ENCODE peak calls at places on chromosome 7, in eight cellular contexts. T is psoas muscle; J is CD8-positive, alpha-beta memory T cell; L is EL; D is GM20000; S is activated B cell treated with CpG ODN at 0.5 μM for 24 hours; Z is GM19239; N is HEK293T. X is an unnamed sample.

GRCh38 chr7:30556854-30557644 is 37.6 kb upstream of the GARS1 start:
- DNase-seq in L (no peak), N (no peak), Z (no peak), T (no peak), J (no peak), D (no peak), S (no peak), X (no peak)

GRCh38 chr7:133367561-133367960 is 114.7 kb downstream of the EXOC4 start:
- DNase-seq in Z (no peak), J (no peak), T (no peak), N (no peak), L (no peak), S (no peak), D (no peak), X (no peak)

GRCh38 chr7:5212633-5213285 is 22.7 kb downstream of the WIPI2 start:
- DNase-seq in J (no peak), N (no peak), D (no peak), L (no peak), T (no peak), Z (no peak), S (no peak), X (no peak)

GRCh38 chr7:43905209-43905946 is 1.0 kb downstream of the URGCP start:
- DNase-seq in S (no peak), T (peak), Z (no peak), J (no peak), L (peak), D (no peak), N (no peak), X (peak)

GRCh38 chr7:150948791-150949251 is 29.3 kb downstream of the KCNH2 start:
- DNase-seq in L (no peak), Z (no peak), S (no peak), D (peak), T (peak), J (peak), N (no peak), X (no peak)

GRCh38 chr7:28921822-28922221 is 36.3 kb downstream of the TRIL start:
- DNase-seq in N (peak), L (peak), J (peak), D (peak), S (no peak), T (no peak), Z (peak), X (peak)

GRCh38 chr7:32891046-32891799 is at the start of gene KBTBD2:
- DNase-seq in T (peak), S (peak), Z (peak), J (peak), D (peak), L (peak), N (peak), X (peak)

GRCh38 chr7:105643384-105643783 is 62.1 kb upstream of the EFCAB10 start:
- DNase-seq in N (no peak), J (no peak), Z (no peak), L (no peak), S (no peak), T (peak), D (no peak), X (no peak)

GRCh38 chr7:4282434-4283223 is 399.5 kb upstream of the FOXK1 start:
- DNase-seq in T (no peak), D (no peak), J (no peak), N (no peak), L (no peak), Z (no peak), S (no peak), X (no peak)

GRCh38 chr7:23315366-23315765 is 16.2 kb downstream of the MALSU1 start:
- DNase-seq in Z (no peak), L (no peak), S (no peak), T (no peak), J (no peak), D (no peak), N (no peak), X (no peak)

GRCh38 chr7:129612112-129613015 is 844 bp downstream of the NRF1 start:
- DNase-seq in Z (no peak), L (peak), D (peak), S (no peak), N (peak), T (peak), J (peak), X (no peak)

GRCh38 chr7:149824301-149824741 is 13.9 kb upstream of the ZNF862 start:
- DNase-seq in Z (no peak), D (no peak), N (no peak), T (peak), S (no peak), L (no peak), J (peak), X (no peak)

GRCh38 chr7:117780832-117781231 is 92.4 kb downstream of the CTTNBP2 start:
- DNase-seq in N (no peak), S (no peak), Z (no peak), L (no peak), D (peak), T (no peak), J (no peak), X (peak)

GRCh38 chr7:151381083-151381332 is 28.8 kb downstream of the WDR86 start:
- DNase-seq in Z (no peak), J (no peak), N (no peak), L (no peak), S (no peak), T (no peak), D (peak), X (no peak)

GRCh38 chr7:5564894-5565293 is 141.3 kb upstream of the TNRC18 start:
- DNase-seq in S (no peak), T (no peak), D (no peak), N (no peak), Z (no peak), L (no peak), J (no peak), X (no peak)

GRCh38 chr7:139575338-139575680 is 51.8 kb downstream of the CLEC2L start:
- DNase-seq in Z (no peak), S (no peak), L (no peak), D (no peak), J (no peak), N (no peak), T (no peak), X (no peak)

GRCh38 chr7:130368347-130368746 is 11.9 kb upstream of the CPA1 start:
- DNase-seq in Z (no peak), D (no peak), N (no peak), L (no peak), S (no peak), J (no peak), T (no peak), X (no peak)

GRCh38 chr7:47046949-47047348 is 535.0 kb downstream of the TNS3 start:
- DNase-seq in D (no peak), S (no peak), T (no peak), J (no peak), L (no peak), Z (no peak), N (no peak), X (no peak)

GRCh38 chr7:136925049-136925448 is 56.6 kb downstream of the CHRM2 start:
- DNase-seq in L (peak), T (no peak), Z (no peak), N (no peak), D (no peak), S (no peak), J (no peak), X (no peak)

GRCh38 chr7:64849250-64849923 is 53.7 kb upstream of the ZNF273 start:
- DNase-seq in N (no peak), Z (no peak), T (peak), J (no peak), L (peak), S (no peak), D (no peak), X (no peak)

GRCh38 chr7:33973235-33974015 is 68.1 kb downstream of the BMPER start:
- DNase-seq in J (no peak), Z (no peak), T (no peak), S (no peak), D (no peak), N (no peak), L (peak), X (peak)